ENCODE peak calls at places on chromosomes 5 and 9, in seven cellular contexts. W is mesendoderm, F is H9, Y is H1, I is neuronal stem cell, A is mesenchymal stem cell, S is trophoblast cell. X is an unnamed sample.
A peak's percentile ranks its signal among the peaks of the same experiment; 100 is the strongest.

GRCh38 chr9:90526386-90526785 is 116.2 kb downstream of the DIRAS2 start:
- DNase-seq in I (no peak), W (no peak), Y (no peak), F (no peak), A (no peak), S (no peak), X (no peak)

GRCh38 chr9:87818308-87818707 is 64.4 kb upstream of the SPATA31E1 start:
- DNase-seq in W (no peak), I (no peak), A (no peak), F (no peak), S (no peak), Y (no peak), X (no peak)

GRCh38 chr9:79312686-79313421 is 258.9 kb upstream of the TLE4 start:
- DNase-seq in S (no peak), Y (peak; percentile 54), A (no peak), F (peak; percentile 50), I (no peak), W (peak; percentile 21), X (no peak)

GRCh38 chr9:87640385-87640795 is 85.5 kb upstream of the CTSL start:
- DNase-seq in I (no peak), F (no peak), W (no peak), Y (no peak), S (no peak), A (no peak), X (peak; percentile 13)

GRCh38 chr5:42807722-42808447 is 3.8 kb downstream of the SELENOP start:
- DNase-seq in W (peak; percentile 16), A (no peak), Y (no peak), F (no peak), I (no peak), S (no peak), X (peak; percentile 4)

GRCh38 chr9:3526166-3526902 is 533 bp upstream of the RFX3 start:
- DNase-seq in I (peak; percentile 87), A (peak; percentile 94), S (peak; percentile 89), F (peak; percentile 79), Y (peak; percentile 88), W (peak; percentile 93), X (peak; percentile 79)

GRCh38 chr5:110478899-110479298 is 247.6 kb downstream of the TMEM232 start:
- DNase-seq in I (no peak), S (no peak), A (peak; percentile 94), Y (no peak), F (no peak), W (no peak), X (peak; percentile 74)

GRCh38 chr9:129330711-129331279 is 152.7 kb upstream of the IER5L start:
- DNase-seq in A (no peak), S (no peak), I (no peak), Y (no peak), F (no peak), W (peak; percentile 83), X (no peak)

GRCh38 chr5:159061186-159061796 is 38.4 kb downstream of the EBF1 start:
- DNase-seq in F (no peak), A (peak; percentile 72), W (peak; percentile 17), S (no peak), Y (no peak), I (peak; percentile 57), X (peak; percentile 78)

GRCh38 chr9:6215562-6215961 is at the start of gene IL33:
- DNase-seq in A (no peak), F (no peak), S (no peak), W (no peak), I (no peak), Y (no peak), X (no peak)

GRCh38 chr5:107428303-107428761 is 242.4 kb downstream of the EFNA5 start:
- DNase-seq in I (no peak), Y (no peak), S (no peak), F (no peak), W (no peak), A (no peak), X (no peak)
- H3K18ac ChIP-seq in I (no peak overlapping the region), Y (no peak overlapping the region), S (no peak overlapping the region), F (no peak overlapping the region), W (no peak overlapping the region), A (no peak overlapping the region), X (no peak overlapping the region)

DNA sequence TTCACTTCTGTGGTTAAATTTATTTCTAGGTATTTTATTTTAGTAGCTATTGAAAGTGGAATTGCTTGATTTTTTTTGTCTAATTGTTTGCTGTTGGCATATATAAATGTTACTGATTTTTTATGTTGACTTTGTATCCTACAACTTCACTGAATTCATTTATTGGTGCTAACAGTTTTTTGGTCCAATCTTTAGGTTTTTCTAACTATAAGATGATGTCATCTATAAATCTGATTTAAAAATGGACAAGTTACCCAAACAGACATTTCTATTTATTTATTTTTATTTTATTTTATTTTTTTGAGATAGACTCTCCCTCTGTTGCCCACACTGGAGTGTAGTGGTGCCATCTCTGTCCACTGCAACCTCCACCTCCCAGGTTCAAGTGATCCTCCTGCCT is 162.3 kb downstream of the COX7C start:
- DNase-seq in Y (no peak), I (no peak), A (no peak), F (no peak), W (no peak), S (no peak), X (no peak)
- H3K23ac ChIP-seq in Y (no peak overlapping the region), I (no peak overlapping the region), A (no peak overlapping the region), F (no peak overlapping the region), W (no peak overlapping the region), S (no peak overlapping the region), X (no peak overlapping the region)

GRCh38 chr5:138820695-138821094 is 54.4 kb downstream of the LRRTM2 start:
- DNase-seq in W (no peak), I (no peak), F (no peak), Y (no peak), A (no peak), S (no peak), X (no peak)
- H3K18ac ChIP-seq in W (no peak overlapping the region), I (no peak overlapping the region), F (no peak overlapping the region), Y (no peak overlapping the region), A (no peak overlapping the region), S (no peak overlapping the region), X (no peak overlapping the region)

GRCh38 chr5:137264041-137264440 is 235.1 kb downstream of the SPOCK1 start:
- DNase-seq in I (no peak), W (peak; percentile 8), Y (no peak), F (no peak), A (no peak), S (no peak), X (no peak)
- H3K23ac ChIP-seq in I (no peak overlapping the region), W (no peak overlapping the region), Y (no peak overlapping the region), F (no peak overlapping the region), A (no peak overlapping the region), S (no peak overlapping the region), X (no peak overlapping the region)

GRCh38 chr9:121326924-121327613 is 43.0 kb downstream of the STOM start:
- DNase-seq in Y (no peak), F (no peak), S (no peak), I (no peak), W (no peak), A (no peak), X (no peak)
- H3K18ac ChIP-seq in Y (no peak overlapping the region), F (no peak overlapping the region), S (no peak overlapping the region), I (peak overlapping the region; percentile 27), W (no peak overlapping the region), A (peak overlapping the region; percentile 37), X (no peak overlapping the region)

DNA sequence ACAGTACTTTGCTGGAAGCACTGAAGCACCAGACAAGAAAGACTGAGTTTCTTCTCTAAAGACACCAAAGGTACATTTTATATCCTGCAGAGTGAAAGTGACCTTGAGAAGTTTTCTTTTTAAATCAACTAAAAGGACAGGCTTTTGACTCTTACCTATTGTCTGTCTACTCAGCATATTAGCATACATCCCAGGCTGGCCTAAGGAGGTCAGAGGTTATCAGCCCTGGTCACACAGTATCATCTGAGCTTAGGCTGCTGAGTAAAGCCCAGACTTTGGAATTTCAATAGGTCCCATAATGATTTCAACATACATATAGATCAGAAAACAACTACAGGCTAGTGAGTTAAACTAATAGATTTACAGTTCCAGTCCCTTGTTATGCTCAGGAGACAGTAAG is 10.1 kb upstream of the CDH9 start:
- DNase-seq in S (no peak), F (no peak), I (no peak), W (peak; percentile 54), A (no peak), Y (no peak), X (no peak)
- H3K23ac ChIP-seq in S (no peak overlapping the region), F (no peak overlapping the region), I (no peak overlapping the region), W (no peak overlapping the region), A (no peak overlapping the region), Y (no peak overlapping the region), X (no peak overlapping the region)

GRCh38 chr5:28831042-28831441 is 1792.7 kb upstream of the CDH9 start:
- DNase-seq in W (no peak), F (no peak), I (no peak), A (no peak), Y (no peak), S (no peak), X (no peak)
- H3K18ac ChIP-seq in W (no peak overlapping the region), F (no peak overlapping the region), I (no peak overlapping the region), A (no peak overlapping the region), Y (no peak overlapping the region), S (no peak overlapping the region), X (no peak overlapping the region)

DNA sequence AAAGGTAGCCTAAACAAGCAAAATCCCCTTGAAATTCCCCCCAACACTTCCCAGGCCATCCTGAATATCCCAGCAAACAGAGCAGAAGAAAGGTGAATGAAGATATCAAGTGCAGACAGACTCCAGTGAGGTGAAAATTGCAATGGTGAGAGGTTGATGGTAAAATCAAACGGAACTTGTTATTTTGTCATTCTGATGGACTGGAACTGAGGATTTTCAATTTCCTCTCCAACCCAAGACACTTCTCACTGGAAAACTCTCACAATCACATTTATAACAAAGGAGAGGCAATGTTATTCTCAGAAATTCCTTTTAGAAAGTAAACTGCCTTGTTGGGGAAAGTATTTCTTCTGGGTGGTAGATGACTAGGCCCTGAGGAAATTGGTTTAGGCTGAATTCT is 412.4 kb upstream of the C9orf72 start:
- DNase-seq in S (no peak), I (no peak), W (no peak), F (no peak), A (no peak), Y (no peak), X (no peak)
- H3K23ac ChIP-seq in S (no peak overlapping the region), I (no peak overlapping the region), W (no peak overlapping the region), F (no peak overlapping the region), A (no peak overlapping the region), Y (no peak overlapping the region), X (no peak overlapping the region)

GRCh38 chr9:89291741-89292140 is 19.3 kb upstream of the CKS2 start:
- DNase-seq in I (no peak), W (no peak), A (no peak), F (no peak), S (no peak), Y (no peak), X (no peak)

GRCh38 chr9:89295400-89295799 is 15.6 kb upstream of the CKS2 start:
- DNase-seq in A (no peak), S (no peak), W (peak; percentile 93), I (no peak), F (no peak), Y (no peak), X (no peak)

GRCh38 chr9:89293014-89293413 is 18.0 kb upstream of the CKS2 start:
- DNase-seq in I (no peak), A (no peak), Y (no peak), W (no peak), S (no peak), F (no peak), X (no peak)
- H3K18ac ChIP-seq in I (no peak overlapping the region), A (no peak overlapping the region), Y (no peak overlapping the region), W (no peak overlapping the region), S (no peak overlapping the region), F (no peak overlapping the region), X (no peak overlapping the region)